ENCODE peak calls at places on chromosomes 16 and 17, in ten cellular contexts. One of them, this sample, is unnamed.
A peak's percentile ranks its signal among the peaks of the same experiment; 100 is the strongest.

GRCh38 chr17:3732171-3732570 is 8.5 kb downstream of the HASPIN start:
- DNase-seq in effector memory CD8-positive, alpha-beta T cell: no peak
- DNase-seq in stimulated activated CD4-positive, alpha-beta T cell treated with anti-CD3 and anti-CD28 coated beads, Interleukin-4, amount 100 ng/mL, for 24 hours: no peak
- DNase-seq in NCI-H1436 treated with DMSO at 0.1 percent for 48 hours: no peak
- DNase-seq in skeletal muscle cell: no peak
- DNase-seq in astrocyte of the spinal cord: peak; percentile 20
- DNase-seq in activated CD4-positive, alpha-beta T cell treated with anti-CD3 and anti-CD28 coated beads, Interleukin-2, amount 50 U/mL, for 48 hours: no peak
- DNase-seq in SIG-M5: no peak
- DNase-seq in aorta: no peak
- DNase-seq in mucosa of descending colon: no peak
- DNase-seq in this sample: no peak

GRCh38 chr16:3857189-3858013 is 23.1 kb downstream of the CREBBP start:
- DNase-seq in effector memory CD8-positive, alpha-beta T cell: no peak
- DNase-seq in stimulated activated CD4-positive, alpha-beta T cell treated with anti-CD3 and anti-CD28 coated beads, Interleukin-4, amount 100 ng/mL, for 24 hours: no peak
- DNase-seq in NCI-H1436 treated with DMSO at 0.1 percent for 48 hours: no peak
- DNase-seq in skeletal muscle cell: no peak
- DNase-seq in astrocyte of the spinal cord: no peak
- DNase-seq in activated CD4-positive, alpha-beta T cell treated with anti-CD3 and anti-CD28 coated beads, Interleukin-2, amount 50 U/mL, for 48 hours: no peak
- DNase-seq in SIG-M5: peak; percentile 69
- DNase-seq in aorta: no peak
- DNase-seq in mucosa of descending colon: no peak
- DNase-seq in this sample: peak; percentile 53

GRCh38 chr16:24775455-24775854 is 46.0 kb downstream of the TNRC6A start:
- DNase-seq in effector memory CD8-positive, alpha-beta T cell: no peak
- DNase-seq in stimulated activated CD4-positive, alpha-beta T cell treated with anti-CD3 and anti-CD28 coated beads, Interleukin-4, amount 100 ng/mL, for 24 hours: no peak
- DNase-seq in NCI-H1436 treated with DMSO at 0.1 percent for 48 hours: no peak
- DNase-seq in skeletal muscle cell: peak; percentile 20
- DNase-seq in astrocyte of the spinal cord: no peak
- DNase-seq in activated CD4-positive, alpha-beta T cell treated with anti-CD3 and anti-CD28 coated beads, Interleukin-2, amount 50 U/mL, for 48 hours: no peak
- DNase-seq in SIG-M5: no peak
- DNase-seq in aorta: no peak
- DNase-seq in mucosa of descending colon: no peak
- DNase-seq in this sample: peak; percentile 13

GRCh38 chr16:17224859-17225258 is 245.9 kb downstream of the XYLT1 start:
- DNase-seq in effector memory CD8-positive, alpha-beta T cell: peak; percentile 48
- DNase-seq in stimulated activated CD4-positive, alpha-beta T cell treated with anti-CD3 and anti-CD28 coated beads, Interleukin-4, amount 100 ng/mL, for 24 hours: no peak
- DNase-seq in NCI-H1436 treated with DMSO at 0.1 percent for 48 hours: no peak
- DNase-seq in skeletal muscle cell: peak; percentile 86
- DNase-seq in astrocyte of the spinal cord: peak; percentile 70
- DNase-seq in activated CD4-positive, alpha-beta T cell treated with anti-CD3 and anti-CD28 coated beads, Interleukin-2, amount 50 U/mL, for 48 hours: no peak
- DNase-seq in SIG-M5: peak; percentile 41
- DNase-seq in aorta: peak; percentile 72
- DNase-seq in mucosa of descending colon: no peak
- DNase-seq in this sample: peak; percentile 73

GRCh38 chr16:67657017-67657608 is 2.9 kb downstream of the ACD start:
- DNase-seq in effector memory CD8-positive, alpha-beta T cell: no peak
- DNase-seq in stimulated activated CD4-positive, alpha-beta T cell treated with anti-CD3 and anti-CD28 coated beads, Interleukin-4, amount 100 ng/mL, for 24 hours: no peak
- DNase-seq in NCI-H1436 treated with DMSO at 0.1 percent for 48 hours: no peak
- DNase-seq in skeletal muscle cell: no peak
- DNase-seq in astrocyte of the spinal cord: no peak
- DNase-seq in activated CD4-positive, alpha-beta T cell treated with anti-CD3 and anti-CD28 coated beads, Interleukin-2, amount 50 U/mL, for 48 hours: no peak
- DNase-seq in SIG-M5: no peak
- DNase-seq in aorta: no peak
- DNase-seq in mucosa of descending colon: no peak
- DNase-seq in this sample: no peak

GRCh38 chr17:28760987-28761562 is 17.3 kb downstream of the TRAF4 start:
- DNase-seq in effector memory CD8-positive, alpha-beta T cell: no peak
- DNase-seq in stimulated activated CD4-positive, alpha-beta T cell treated with anti-CD3 and anti-CD28 coated beads, Interleukin-4, amount 100 ng/mL, for 24 hours: no peak
- DNase-seq in NCI-H1436 treated with DMSO at 0.1 percent for 48 hours: no peak
- DNase-seq in skeletal muscle cell: peak; percentile 18
- DNase-seq in astrocyte of the spinal cord: peak; percentile 75
- DNase-seq in activated CD4-positive, alpha-beta T cell treated with anti-CD3 and anti-CD28 coated beads, Interleukin-2, amount 50 U/mL, for 48 hours: no peak
- DNase-seq in SIG-M5: no peak
- DNase-seq in aorta: peak; percentile 80
- DNase-seq in mucosa of descending colon: peak; percentile 69
- DNase-seq in this sample: peak; percentile 58

GRCh38 chr17:73492802-73493139 is 151.5 kb downstream of the SDK2 start:
- DNase-seq in effector memory CD8-positive, alpha-beta T cell: no peak
- DNase-seq in stimulated activated CD4-positive, alpha-beta T cell treated with anti-CD3 and anti-CD28 coated beads, Interleukin-4, amount 100 ng/mL, for 24 hours: no peak
- DNase-seq in NCI-H1436 treated with DMSO at 0.1 percent for 48 hours: peak; percentile 48
- DNase-seq in skeletal muscle cell: no peak
- DNase-seq in astrocyte of the spinal cord: no peak
- DNase-seq in activated CD4-positive, alpha-beta T cell treated with anti-CD3 and anti-CD28 coated beads, Interleukin-2, amount 50 U/mL, for 48 hours: no peak
- DNase-seq in SIG-M5: no peak
- DNase-seq in aorta: no peak
- DNase-seq in mucosa of descending colon: no peak
- DNase-seq in this sample: no peak

GRCh38 chr16:4972938-4973587 is 14.9 kb downstream of the SEC14L5 start:
- DNase-seq in effector memory CD8-positive, alpha-beta T cell: no peak
- DNase-seq in stimulated activated CD4-positive, alpha-beta T cell treated with anti-CD3 and anti-CD28 coated beads, Interleukin-4, amount 100 ng/mL, for 24 hours: no peak
- DNase-seq in NCI-H1436 treated with DMSO at 0.1 percent for 48 hours: no peak
- DNase-seq in skeletal muscle cell: no peak
- DNase-seq in astrocyte of the spinal cord: no peak
- DNase-seq in activated CD4-positive, alpha-beta T cell treated with anti-CD3 and anti-CD28 coated beads, Interleukin-2, amount 50 U/mL, for 48 hours: no peak
- DNase-seq in SIG-M5: no peak
- DNase-seq in aorta: peak; percentile 30
- DNase-seq in mucosa of descending colon: no peak
- DNase-seq in this sample: no peak

GRCh38 chr17:61444831-61445230 is 7.4 kb upstream of the TBX4 start:
- DNase-seq in effector memory CD8-positive, alpha-beta T cell: no peak
- DNase-seq in stimulated activated CD4-positive, alpha-beta T cell treated with anti-CD3 and anti-CD28 coated beads, Interleukin-4, amount 100 ng/mL, for 24 hours: no peak
- DNase-seq in NCI-H1436 treated with DMSO at 0.1 percent for 48 hours: no peak
- DNase-seq in skeletal muscle cell: no peak
- DNase-seq in astrocyte of the spinal cord: peak; percentile 15
- DNase-seq in activated CD4-positive, alpha-beta T cell treated with anti-CD3 and anti-CD28 coated beads, Interleukin-2, amount 50 U/mL, for 48 hours: no peak
- DNase-seq in SIG-M5: no peak
- DNase-seq in aorta: no peak
- DNase-seq in mucosa of descending colon: no peak
- DNase-seq in this sample: no peak

GRCh38 chr17:1542316-1542715 is 20.3 kb downstream of the PITPNA start:
- DNase-seq in effector memory CD8-positive, alpha-beta T cell: no peak
- DNase-seq in stimulated activated CD4-positive, alpha-beta T cell treated with anti-CD3 and anti-CD28 coated beads, Interleukin-4, amount 100 ng/mL, for 24 hours: no peak
- DNase-seq in NCI-H1436 treated with DMSO at 0.1 percent for 48 hours: no peak
- DNase-seq in skeletal muscle cell: no peak
- DNase-seq in astrocyte of the spinal cord: no peak
- DNase-seq in activated CD4-positive, alpha-beta T cell treated with anti-CD3 and anti-CD28 coated beads, Interleukin-2, amount 50 U/mL, for 48 hours: no peak
- DNase-seq in SIG-M5: no peak
- DNase-seq in aorta: no peak
- DNase-seq in mucosa of descending colon: no peak
- DNase-seq in this sample: no peak

GRCh38 chr17:72967263-72967962 is 125.1 kb downstream of the SLC39A11 start:
- DNase-seq in effector memory CD8-positive, alpha-beta T cell: no peak
- DNase-seq in stimulated activated CD4-positive, alpha-beta T cell treated with anti-CD3 and anti-CD28 coated beads, Interleukin-4, amount 100 ng/mL, for 24 hours: no peak
- DNase-seq in NCI-H1436 treated with DMSO at 0.1 percent for 48 hours: no peak
- DNase-seq in skeletal muscle cell: no peak
- DNase-seq in astrocyte of the spinal cord: no peak
- DNase-seq in activated CD4-positive, alpha-beta T cell treated with anti-CD3 and anti-CD28 coated beads, Interleukin-2, amount 50 U/mL, for 48 hours: no peak
- DNase-seq in SIG-M5: no peak
- DNase-seq in aorta: no peak
- DNase-seq in mucosa of descending colon: no peak
- DNase-seq in this sample: no peak

GRCh38 chr16:86306046-86306644 is 204.2 kb upstream of the FOXF1 start:
- DNase-seq in effector memory CD8-positive, alpha-beta T cell: no peak
- DNase-seq in stimulated activated CD4-positive, alpha-beta T cell treated with anti-CD3 and anti-CD28 coated beads, Interleukin-4, amount 100 ng/mL, for 24 hours: no peak
- DNase-seq in NCI-H1436 treated with DMSO at 0.1 percent for 48 hours: no peak
- DNase-seq in skeletal muscle cell: peak; percentile 47
- DNase-seq in astrocyte of the spinal cord: no peak
- DNase-seq in activated CD4-positive, alpha-beta T cell treated with anti-CD3 and anti-CD28 coated beads, Interleukin-2, amount 50 U/mL, for 48 hours: no peak
- DNase-seq in SIG-M5: no peak
- DNase-seq in aorta: no peak
- DNase-seq in mucosa of descending colon: no peak
- DNase-seq in this sample: no peak

GRCh38 chr16:49580751-49581303 is 207.2 kb downstream of the C16orf78 start:
- DNase-seq in effector memory CD8-positive, alpha-beta T cell: no peak
- DNase-seq in stimulated activated CD4-positive, alpha-beta T cell treated with anti-CD3 and anti-CD28 coated beads, Interleukin-4, amount 100 ng/mL, for 24 hours: no peak
- DNase-seq in NCI-H1436 treated with DMSO at 0.1 percent for 48 hours: no peak
- DNase-seq in skeletal muscle cell: no peak
- DNase-seq in astrocyte of the spinal cord: peak; percentile 53
- DNase-seq in activated CD4-positive, alpha-beta T cell treated with anti-CD3 and anti-CD28 coated beads, Interleukin-2, amount 50 U/mL, for 48 hours: no peak
- DNase-seq in SIG-M5: no peak
- DNase-seq in aorta: no peak
- DNase-seq in mucosa of descending colon: no peak
- DNase-seq in this sample: no peak

GRCh38 chr17:74297941-74298340 is 23.9 kb downstream of the DNAI2 start:
- DNase-seq in effector memory CD8-positive, alpha-beta T cell: no peak
- DNase-seq in stimulated activated CD4-positive, alpha-beta T cell treated with anti-CD3 and anti-CD28 coated beads, Interleukin-4, amount 100 ng/mL, for 24 hours: peak; percentile 48
- DNase-seq in NCI-H1436 treated with DMSO at 0.1 percent for 48 hours: no peak
- DNase-seq in skeletal muscle cell: no peak
- DNase-seq in astrocyte of the spinal cord: no peak
- DNase-seq in activated CD4-positive, alpha-beta T cell treated with anti-CD3 and anti-CD28 coated beads, Interleukin-2, amount 50 U/mL, for 48 hours: peak; percentile 60
- DNase-seq in SIG-M5: no peak
- DNase-seq in aorta: no peak
- DNase-seq in mucosa of descending colon: no peak
- DNase-seq in this sample: no peak

GRCh38 chr17:31888124-31888523 is 13.4 kb downstream of the UTP6 start:
- DNase-seq in effector memory CD8-positive, alpha-beta T cell: no peak
- DNase-seq in stimulated activated CD4-positive, alpha-beta T cell treated with anti-CD3 and anti-CD28 coated beads, Interleukin-4, amount 100 ng/mL, for 24 hours: no peak
- DNase-seq in NCI-H1436 treated with DMSO at 0.1 percent for 48 hours: no peak
- DNase-seq in skeletal muscle cell: no peak
- DNase-seq in astrocyte of the spinal cord: no peak
- DNase-seq in activated CD4-positive, alpha-beta T cell treated with anti-CD3 and anti-CD28 coated beads, Interleukin-2, amount 50 U/mL, for 48 hours: no peak
- DNase-seq in SIG-M5: peak; percentile 91
- DNase-seq in aorta: no peak
- DNase-seq in mucosa of descending colon: no peak
- DNase-seq in this sample: no peak

GRCh38 chr17:7782237-7782636 is 51.8 kb upstream of the KDM6B start:
- DNase-seq in effector memory CD8-positive, alpha-beta T cell: no peak
- DNase-seq in stimulated activated CD4-positive, alpha-beta T cell treated with anti-CD3 and anti-CD28 coated beads, Interleukin-4, amount 100 ng/mL, for 24 hours: no peak
- DNase-seq in NCI-H1436 treated with DMSO at 0.1 percent for 48 hours: no peak
- DNase-seq in skeletal muscle cell: no peak
- DNase-seq in astrocyte of the spinal cord: peak; percentile 24
- DNase-seq in activated CD4-positive, alpha-beta T cell treated with anti-CD3 and anti-CD28 coated beads, Interleukin-2, amount 50 U/mL, for 48 hours: no peak
- DNase-seq in SIG-M5: no peak
- DNase-seq in aorta: no peak
- DNase-seq in mucosa of descending colon: no peak
- DNase-seq in this sample: peak; percentile 51

GRCh38 chr16:85891776-85892166 is 7.2 kb upstream of the IRF8 start:
- DNase-seq in effector memory CD8-positive, alpha-beta T cell: no peak
- DNase-seq in stimulated activated CD4-positive, alpha-beta T cell treated with anti-CD3 and anti-CD28 coated beads, Interleukin-4, amount 100 ng/mL, for 24 hours: no peak
- DNase-seq in NCI-H1436 treated with DMSO at 0.1 percent for 48 hours: no peak
- DNase-seq in skeletal muscle cell: no peak
- DNase-seq in astrocyte of the spinal cord: no peak
- DNase-seq in activated CD4-positive, alpha-beta T cell treated with anti-CD3 and anti-CD28 coated beads, Interleukin-2, amount 50 U/mL, for 48 hours: no peak
- DNase-seq in SIG-M5: no peak
- DNase-seq in aorta: no peak
- DNase-seq in mucosa of descending colon: peak; percentile 62
- DNase-seq in this sample: no peak

GRCh38 chr16:53781023-53781605 is 77.2 kb downstream of the FTO start:
- DNase-seq in effector memory CD8-positive, alpha-beta T cell: no peak
- DNase-seq in stimulated activated CD4-positive, alpha-beta T cell treated with anti-CD3 and anti-CD28 coated beads, Interleukin-4, amount 100 ng/mL, for 24 hours: no peak
- DNase-seq in NCI-H1436 treated with DMSO at 0.1 percent for 48 hours: no peak
- DNase-seq in skeletal muscle cell: no peak
- DNase-seq in astrocyte of the spinal cord: peak; percentile 42
- DNase-seq in activated CD4-positive, alpha-beta T cell treated with anti-CD3 and anti-CD28 coated beads, Interleukin-2, amount 50 U/mL, for 48 hours: no peak
- DNase-seq in SIG-M5: no peak
- DNase-seq in aorta: no peak
- DNase-seq in mucosa of descending colon: no peak
- DNase-seq in this sample: no peak

GRCh38 chr17:47643116-47643515 is 6.6 kb upstream of the KPNB1 start:
- DNase-seq in effector memory CD8-positive, alpha-beta T cell: no peak
- DNase-seq in stimulated activated CD4-positive, alpha-beta T cell treated with anti-CD3 and anti-CD28 coated beads, Interleukin-4, amount 100 ng/mL, for 24 hours: no peak
- DNase-seq in NCI-H1436 treated with DMSO at 0.1 percent for 48 hours: no peak
- DNase-seq in skeletal muscle cell: no peak
- DNase-seq in astrocyte of the spinal cord: no peak
- DNase-seq in activated CD4-positive, alpha-beta T cell treated with anti-CD3 and anti-CD28 coated beads, Interleukin-2, amount 50 U/mL, for 48 hours: no peak
- DNase-seq in SIG-M5: no peak
- DNase-seq in aorta: no peak
- DNase-seq in mucosa of descending colon: no peak
- DNase-seq in this sample: no peak

GRCh38 chr17:63626551-63627228 is 4.5 kb downstream of the MAP3K3 start:
- DNase-seq in effector memory CD8-positive, alpha-beta T cell: no peak
- DNase-seq in stimulated activated CD4-positive, alpha-beta T cell treated with anti-CD3 and anti-CD28 coated beads, Interleukin-4, amount 100 ng/mL, for 24 hours: no peak
- DNase-seq in NCI-H1436 treated with DMSO at 0.1 percent for 48 hours: no peak
- DNase-seq in skeletal muscle cell: no peak
- DNase-seq in astrocyte of the spinal cord: peak; percentile 13
- DNase-seq in activated CD4-positive, alpha-beta T cell treated with anti-CD3 and anti-CD28 coated beads, Interleukin-2, amount 50 U/mL, for 48 hours: no peak
- DNase-seq in SIG-M5: no peak
- DNase-seq in aorta: no peak
- DNase-seq in mucosa of descending colon: no peak
- DNase-seq in this sample: peak; percentile 26